ENCODE peak calls at places on chromosomes 3 and 15, in six cellular contexts. Q is tibial artery, D is lower lobe of right lung, O is fibroblast of lung, V is cardiac fibroblast, Y is endodermal cell. B is an unnamed sample.

GRCh38 chr15:45588199-45588910 is 1.2 kb downstream of the BLOC1S6 start:
- DNase-seq in Q (no peak), Y (no peak), D (no peak), O (peak), V (peak), B (no peak)

GRCh38 chr3:189710620-189711388 is 79.6 kb downstream of the TP63 start:
- DNase-seq in V (peak), Q (no peak), Y (no peak), D (no peak), O (peak), B (peak)

GRCh38 chr3:57939776-57940175 is 68.4 kb upstream of the FLNB start:
- DNase-seq in Y (peak), V (no peak), O (no peak), D (no peak), Q (no peak), B (no peak)

GRCh38 chr15:62119224-62119925 is 45.7 kb downstream of the C2CD4B start:
- DNase-seq in D (no peak), Y (no peak), Q (no peak), O (peak), V (peak), B (peak)

GRCh38 chr3:184815046-184815930 is 3.3 kb downstream of the VPS8 start:
- DNase-seq in Q (no peak), V (peak), O (peak), D (no peak), Y (no peak), B (peak)

GRCh38 chr3:57911588-57911987 is 96.6 kb upstream of the FLNB start:
- DNase-seq in D (no peak), O (peak), Q (no peak), V (peak), Y (no peak), B (no peak)

GRCh38 chr3:129014148-129014547 is 13.0 kb downstream of the EFCC1 start:
- DNase-seq in D (no peak), O (peak), Q (no peak), Y (no peak), V (no peak), B (no peak)

GRCh38 chr3:112604536-112604935 is 36.4 kb downstream of the CCDC80 start:
- DNase-seq in D (no peak), Q (no peak), Y (no peak), O (peak), V (peak), B (peak)

GRCh38 chr3:192408007-192408655 is 319.2 kb downstream of the FGF12 start:
- DNase-seq in V (peak), Q (no peak), O (peak), D (no peak), Y (peak), B (no peak)

GRCh38 chr15:67100808-67101581 is 35.6 kb downstream of the SMAD3 start:
- DNase-seq in O (no peak), V (no peak), Q (no peak), Y (no peak), D (no peak), B (no peak)

GRCh38 chr3:87076951-87077350 is 86.0 kb upstream of the VGLL3 start:
- DNase-seq in V (peak), Q (no peak), D (no peak), Y (no peak), O (peak), B (no peak)

GRCh38 chr15:74127954-74128784 is 2.2 kb upstream of the ISLR2 start:
- DNase-seq in D (no peak), O (peak), V (peak), Q (no peak), Y (peak), B (no peak)

GRCh38 chr3:194779729-194780224 is 94.1 kb downstream of the FAM43A start:
- DNase-seq in D (no peak), V (peak), O (peak), Y (peak), Q (no peak), B (peak)

GRCh38 chr3:49609815-49610214 is 55.5 kb downstream of the BSN start:
- DNase-seq in Y (no peak), O (no peak), D (no peak), V (no peak), Q (no peak), B (no peak)

GRCh38 chr3:142633073-142633472 is 36.9 kb downstream of the PLS1 start:
- DNase-seq in O (no peak), Q (no peak), D (no peak), Y (no peak), V (no peak), B (no peak)

GRCh38 chr15:63260786-63261185 is 16.6 kb upstream of the APH1B start:
- DNase-seq in O (no peak), D (no peak), V (no peak), Y (no peak), Q (no peak), B (no peak)

GRCh38 chr3:52108302-52109232 is 45.7 kb downstream of the POC1A start:
- DNase-seq in V (peak), D (peak), Q (peak), O (no peak), Y (peak), B (no peak)

GRCh38 chr3:190101320-190102117 is 19.2 kb downstream of the P3H2 start:
- DNase-seq in V (peak), D (no peak), O (peak), Y (no peak), Q (no peak), B (peak)

GRCh38 chr15:48334260-48334659 is 3.0 kb downstream of the DUT start:
- DNase-seq in O (no peak), V (no peak), Q (no peak), Y (no peak), D (no peak), B (no peak)

GRCh38 chr3:46978381-46978780 is 1.1 kb upstream of the NBEAL2 start:
- DNase-seq in O (no peak), Y (no peak), V (no peak), Q (no peak), D (peak), B (no peak)

GRCh38 chr15:73125219-73125618 is 73.0 kb downstream of the NEO1 start:
- DNase-seq in O (peak), D (no peak), Y (no peak), Q (no peak), V (no peak), B (no peak)

GRCh38 chr15:49282366-49282765 is 112.3 kb downstream of the GALK2 start:
- DNase-seq in V (peak), Y (no peak), D (no peak), Q (no peak), O (peak), B (peak)

GRCh38 chr3:142863010-142863787 is 25.7 kb downstream of the PCOLCE2 start:
- DNase-seq in Q (peak), D (no peak), O (peak), V (peak), Y (peak), B (peak)

GRCh38 chr3:25421747-25422146 is 6.3 kb upstream of the RARB start:
- DNase-seq in Y (no peak), V (no peak), D (no peak), O (no peak), Q (no peak), B (no peak)

GRCh38 chr3:167305340-167305739 is 74.8 kb downstream of the ZBBX start:
- DNase-seq in Y (no peak), O (no peak), V (no peak), Q (no peak), D (no peak), B (no peak)

GRCh38 chr3:184574552-184575430 is 13.2 kb downstream of the EPHB3 start:
- DNase-seq in O (no peak), Q (no peak), D (no peak), Y (peak), V (no peak), B (no peak)

GRCh38 chr15:72116680-72117447 is 1.1 kb downstream of the MYO9A start:
- DNase-seq in V (peak), Q (peak), Y (no peak), D (no peak), O (peak), B (no peak)

DNA sequence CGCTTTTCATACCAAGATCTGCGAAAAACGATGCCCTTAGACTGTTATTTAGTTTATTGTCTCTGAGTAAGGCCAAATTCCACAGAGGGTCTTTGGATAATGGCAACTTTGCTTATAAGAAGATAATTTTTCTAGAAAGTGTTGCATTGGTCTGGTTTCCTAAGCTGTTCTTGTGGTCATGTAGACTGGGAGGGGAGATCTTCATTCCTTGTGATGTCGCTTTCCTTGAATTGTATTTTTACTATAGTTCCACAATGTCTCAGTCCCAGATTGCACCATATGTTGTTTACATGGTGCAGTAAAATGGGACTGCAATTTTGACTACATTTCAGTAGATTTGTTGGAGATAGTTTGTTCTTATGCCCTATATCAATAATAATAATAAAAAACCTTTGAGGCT is 28.8 kb upstream of the ST3GAL6 start:
- DNase-seq in Y (no peak), V (peak), O (no peak), Q (no peak), D (no peak), B (no peak)
- H3K4me3 ChIP-seq in Y (peak), V (peak), O (no peak), Q (peak), D (peak), B (peak)

DNA sequence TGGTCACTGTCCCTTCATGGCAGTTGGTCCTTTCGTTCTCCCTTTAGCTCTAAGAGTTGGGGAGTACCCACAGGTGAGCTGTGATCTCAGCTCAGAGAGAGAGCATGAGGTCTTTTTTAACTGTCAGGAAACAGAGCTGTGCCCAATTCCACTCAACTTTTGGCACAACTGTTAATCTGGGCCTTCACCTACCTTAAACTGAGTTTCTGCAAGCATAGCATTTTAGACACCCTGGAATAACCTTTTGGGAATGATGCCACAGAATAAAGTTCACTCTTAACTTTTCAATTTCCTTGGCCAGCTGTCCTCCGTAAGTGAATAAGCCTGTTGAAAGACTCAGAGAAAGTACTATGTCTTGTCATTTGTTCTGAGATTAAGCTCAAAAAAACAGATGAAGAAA is 35.9 kb downstream of the TUBGCP4 start:
- DNase-seq in Q (no peak), V (no peak), O (no peak), Y (no peak), D (no peak), B (no peak)
- H3K4me3 ChIP-seq in Q (no peak), V (no peak), O (no peak), Y (no peak), D (no peak), B (no peak)

DNA sequence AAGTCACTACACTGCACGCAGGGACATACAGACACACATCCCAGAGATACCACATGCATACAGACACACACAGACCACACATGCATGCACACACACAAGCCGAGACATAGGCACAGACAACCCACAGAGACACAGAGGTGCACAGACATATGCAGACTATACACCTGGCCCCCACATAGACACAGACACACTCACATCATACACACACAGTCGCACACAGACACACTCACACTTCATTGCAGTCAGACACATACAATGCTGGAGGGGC is 1.2 kb upstream of the MGLL start:
- DNase-seq in V (no peak), Y (no peak), D (no peak), Q (no peak), O (no peak), B (no peak)
- H3K4me3 ChIP-seq in V (peak), Y (no peak), D (peak), Q (peak), O (peak), B (peak)

DNA sequence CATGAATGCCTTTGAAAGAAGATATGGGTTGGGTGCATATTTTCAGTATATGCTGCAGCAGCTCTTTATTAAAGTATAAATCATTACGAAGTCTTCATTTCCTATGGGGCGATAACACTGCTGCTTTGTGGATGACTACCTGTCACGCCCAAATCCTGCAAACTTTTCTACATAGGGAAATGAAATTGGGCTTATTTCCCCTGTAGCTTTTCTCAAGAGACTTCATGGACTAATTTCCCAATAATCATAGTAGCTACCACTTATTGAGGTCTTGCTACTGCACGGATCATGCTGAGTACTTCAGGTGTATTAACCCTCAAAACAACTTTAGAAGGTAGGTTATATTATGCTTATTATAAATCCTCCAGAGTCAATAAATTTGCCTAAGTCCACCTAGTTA is 8.0 kb downstream of the TGFBR2 start:
- DNase-seq in Y (no peak), V (no peak), Q (no peak), D (no peak), O (no peak), B (no peak)
- H3K4me3 ChIP-seq in Y (no peak), V (no peak), Q (no peak), D (no peak), O (no peak), B (no peak)

DNA sequence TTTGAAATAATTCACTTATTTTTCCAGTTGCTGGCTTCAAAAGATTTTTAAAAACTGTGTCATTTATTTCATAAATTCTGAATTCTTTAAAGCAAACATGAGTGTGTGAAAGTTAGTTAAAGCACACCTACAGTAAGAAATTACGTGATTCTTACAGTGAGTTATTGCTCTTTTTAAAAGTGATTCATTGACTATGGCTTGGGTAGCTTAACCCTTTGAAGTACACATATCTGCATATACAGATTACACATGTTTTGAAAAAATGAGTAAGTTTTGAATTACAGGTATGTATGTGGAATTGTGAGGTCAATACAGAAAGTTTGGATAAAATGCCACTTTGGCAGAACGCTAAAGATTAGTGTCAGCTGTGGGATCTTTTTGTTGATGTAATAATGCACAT is 64.5 kb upstream of the MBNL1 start:
- DNase-seq in V (no peak), Q (no peak), D (no peak), Y (no peak), O (no peak), B (no peak)
- H3K4me3 ChIP-seq in V (no peak), Q (peak), D (peak), Y (no peak), O (no peak), B (no peak)

DNA sequence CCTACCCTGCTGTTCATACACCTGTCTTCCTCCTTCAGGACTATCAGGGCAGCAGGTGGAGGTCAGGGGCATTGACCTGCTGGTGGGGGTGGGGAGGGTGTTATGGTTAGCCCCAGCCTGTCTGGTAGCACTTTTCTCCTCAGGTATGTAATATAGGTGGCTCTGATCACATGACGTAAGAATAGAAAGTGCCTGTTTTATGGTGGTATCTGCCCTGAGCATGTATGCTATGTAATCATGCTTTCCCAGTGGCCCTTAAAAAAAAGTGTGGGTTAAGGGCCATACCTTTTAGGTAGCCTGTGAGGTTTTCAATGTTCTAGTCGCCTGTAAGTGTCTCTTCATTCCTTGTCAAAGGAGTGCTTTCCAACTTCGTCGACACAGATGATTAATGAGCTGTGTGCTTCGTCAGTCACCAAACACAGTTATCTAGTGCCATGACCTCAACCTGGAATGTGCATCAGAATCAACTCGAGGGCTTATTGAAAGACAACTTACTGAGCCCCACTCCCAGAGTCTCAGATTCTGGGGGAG is 86.3 kb downstream of the KLHL25 start:
- DNase-seq in O (peak), D (no peak), Q (no peak), V (no peak), Y (no peak), B (no peak)
- H3K4me3 ChIP-seq in O (no peak), D (no peak), Q (no peak), V (no peak), Y (peak), B (no peak)